ENCODE peak calls at places on chromosomes 6 and 20, in six cellular contexts. H is endodermal cell, X is uterus, E is pancreas, O is Panc1, C is kidney epithelial cell. D is an unnamed sample.

GRCh38 chr6:2111162-2111677 is 134.2 kb downstream of the GMDS start:
- DNase-seq in H (no peak), X (no peak), E (no peak), O (peak; percentile 12), C (no peak), D (no peak)

GRCh38 chr6:27237089-27237723 is 10.3 kb upstream of the PRSS16 start:
- DNase-seq in H (peak; percentile 87), X (no peak), E (no peak), O (peak; percentile 91), C (no peak), D (peak; percentile 26)

GRCh38 chr6:121794630-121795029 is 359.2 kb downstream of the GJA1 start:
- DNase-seq in H (no peak), X (no peak), E (no peak), O (peak; percentile 85), C (peak; percentile 81), D (peak; percentile 74)

GRCh38 chr20:35478804-35479472 is 23.5 kb downstream of the CEP250 start:
- DNase-seq in H (peak; percentile 85), X (no peak), E (no peak), O (no peak), C (no peak), D (no peak)

GRCh38 chr6:12174878-12175277 is 115.3 kb upstream of the EDN1 start:
- DNase-seq in H (no peak), X (no peak), E (no peak), O (no peak), C (no peak), D (no peak)

GRCh38 chr6:136566851-136567250 is 16.6 kb upstream of the MAP7 start:
- DNase-seq in H (no peak), X (no peak), E (no peak), O (no peak), C (no peak), D (no peak)

GRCh38 chr6:19327246-19327645 is 509.9 kb upstream of the ID4 start:
- DNase-seq in H (no peak), X (no peak), E (no peak), O (no peak), C (no peak), D (no peak)

GRCh38 chr6:161356167-161356844 is 82.4 kb upstream of the AGPAT4 start:
- DNase-seq in H (no peak), X (no peak), E (no peak), O (no peak), C (no peak), D (no peak)

GRCh38 chr6:57267586-57268293 is 45.6 kb upstream of the RAB23 start:
- DNase-seq in H (peak; percentile 74), X (no peak), E (no peak), O (peak; percentile 67), C (peak; percentile 91), D (peak; percentile 99)

GRCh38 chr6:97305676-97306075 is 22.7 kb upstream of the MMS22L start:
- DNase-seq in H (no peak), X (no peak), E (no peak), O (no peak), C (no peak), D (no peak)

GRCh38 chr6:113120214-113120576 is 737.0 kb upstream of the MARCKS start:
- DNase-seq in H (no peak), X (no peak), E (no peak), O (no peak), C (peak; percentile 83), D (peak; percentile 88)

GRCh38 chr20:22407237-22408193 is 176.9 kb downstream of the FOXA2 start:
- DNase-seq in H (no peak), X (no peak), E (no peak), O (no peak), C (no peak), D (no peak)

GRCh38 chr6:134774244-134774643 is 175.7 kb downstream of the ALDH8A1 start:
- DNase-seq in H (no peak), X (no peak), E (no peak), O (no peak), C (peak; percentile 25), D (peak; percentile 62)

GRCh38 chr6:11043552-11043960 is 549 bp downstream of the ELOVL2 start:
- DNase-seq in H (peak; percentile 71), X (no peak), E (peak; percentile 62), O (no peak), C (no peak), D (no peak)

GRCh38 chr6:30626484-30627366 is at the start of gene ATAT1:
- DNase-seq in H (peak; percentile 95), X (peak; percentile 89), E (peak; percentile 88), O (no peak), C (no peak), D (no peak)

GRCh38 chr6:62150048-62150663 is 135.9 kb downstream of the KHDRBS2 start:
- DNase-seq in H (peak; percentile 60), X (no peak), E (no peak), O (peak; percentile 28), C (peak; percentile 12), D (no peak)

GRCh38 chr6:122184260-122184934 is 215.1 kb upstream of the HSF2 start:
- DNase-seq in H (no peak), X (no peak), E (no peak), O (no peak), C (no peak), D (no peak)

GRCh38 chr6:127737009-127737486 is 160.1 kb downstream of the C6orf58 start:
- DNase-seq in H (no peak), X (no peak), E (no peak), O (peak; percentile 47), C (peak; percentile 25), D (peak; percentile 24)

GRCh38 chr6:166627039-166627874 is at the start of gene RPS6KA2:
- DNase-seq in H (peak; percentile 100), X (peak; percentile 100), E (peak; percentile 99), O (peak; percentile 92), C (peak; percentile 93), D (peak; percentile 96)

GRCh38 chr6:7254980-7255825 is 57.8 kb downstream of the SSR1 start:
- DNase-seq in H (no peak), X (no peak), E (no peak), O (no peak), C (no peak), D (no peak)

GRCh38 chr6:3438190-3439167 is 18.4 kb downstream of the SLC22A23 start:
- DNase-seq in H (peak; percentile 59), X (no peak), E (no peak), O (no peak), C (peak; percentile 50), D (peak; percentile 79)

GRCh38 chr6:53918854-53919253 is 124.0 kb downstream of the LRRC1 start:
- DNase-seq in H (no peak), X (no peak), E (no peak), O (no peak), C (no peak), D (no peak)

GRCh38 chr20:41249781-41250281 is 67.7 kb downstream of the ZHX3 start:
- DNase-seq in H (peak; percentile 88), X (peak; percentile 50), E (no peak), O (no peak), C (no peak), D (no peak)

GRCh38 chr6:68711386-68712000 is 76.4 kb downstream of the ADGRB3 start:
- DNase-seq in H (no peak), X (no peak), E (no peak), O (no peak), C (no peak), D (no peak)

GRCh38 chr20:44185574-44185973 is 1.4 kb downstream of the JPH2 start:
- DNase-seq in H (no peak), X (no peak), E (no peak), O (no peak), C (no peak), D (no peak)
- H3K4me3 ChIP-seq in H (no peak overlapping the region), X (peak overlapping the region; percentile 55), E (no peak overlapping the region), O (no peak overlapping the region), C (no peak overlapping the region), D (peak overlapping the region; percentile 24)

DNA sequence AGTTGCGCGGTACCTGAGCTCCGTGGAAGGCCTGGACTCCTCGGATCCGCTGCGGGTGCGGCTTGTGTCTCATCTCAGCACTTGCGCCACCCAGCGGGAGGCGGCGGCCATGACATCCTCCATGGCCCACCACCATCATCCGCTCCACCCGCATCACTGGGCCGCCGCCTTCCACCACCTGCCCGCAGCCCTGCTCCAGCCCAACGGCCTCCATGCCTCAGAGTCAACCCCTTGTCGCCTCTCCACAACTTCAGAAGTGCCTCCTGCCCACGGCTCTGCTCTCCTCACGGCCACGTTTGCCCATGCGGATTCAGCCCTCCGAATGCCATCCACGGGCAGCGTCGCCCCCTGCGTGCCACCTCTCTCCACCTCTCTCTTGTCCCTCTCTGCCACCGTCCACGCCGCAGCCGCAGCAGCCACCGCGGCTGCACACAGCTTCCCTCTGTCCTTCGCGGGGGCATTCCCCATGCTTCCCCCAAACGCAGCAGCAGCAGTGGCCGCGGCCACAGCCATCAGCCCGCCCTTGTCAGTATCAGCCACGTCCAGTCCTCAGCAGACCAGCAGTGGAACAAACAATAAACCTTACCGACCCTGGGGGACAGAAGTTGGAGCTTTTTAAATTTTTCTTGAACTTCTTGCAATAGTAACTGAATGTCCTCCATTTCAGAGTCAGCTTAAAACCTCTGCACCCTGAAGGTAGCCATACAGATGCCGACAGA is 9.9 kb downstream of the HEY2 start:
- DNase-seq in H (peak; percentile 95), X (no peak), E (no peak), O (no peak), C (no peak), D (no peak)
- TF ChIP-seq CTCF in H (peak; percentile 88), X (no peak), E (no peak), O (peak; percentile 77), C (peak; percentile 37), D (peak; percentile 14)

GRCh38 chr6:13638014-13638413 is 22.9 kb downstream of the NOL7 start:
- DNase-seq in H (no peak), X (no peak), E (no peak), O (no peak), C (no peak), D (no peak)
- H3K4me3 ChIP-seq in H (no peak overlapping the region), X (no peak overlapping the region), E (no peak overlapping the region), O (no peak overlapping the region), C (no peak overlapping the region), D (no peak overlapping the region)

DNA sequence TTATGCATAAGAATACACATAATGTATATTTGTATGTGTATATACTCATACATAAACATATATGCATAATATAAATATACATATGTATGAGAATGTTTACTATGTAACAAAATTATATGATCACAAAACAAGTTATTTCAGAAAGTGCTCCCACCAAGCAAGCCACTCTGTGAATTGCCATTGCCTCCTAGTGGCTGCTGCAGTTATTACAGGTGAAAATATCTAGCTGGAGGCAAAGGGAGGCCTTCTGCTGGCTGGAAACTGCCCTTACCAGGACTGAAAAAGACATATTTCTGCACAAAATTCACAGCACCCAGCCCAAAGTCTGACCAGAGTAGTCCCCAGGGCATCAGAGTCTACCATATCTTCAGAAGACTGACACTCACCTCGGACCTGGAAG is 14.4 kb upstream of the ADAM33 start:
- DNase-seq in H (peak; percentile 65), X (no peak), E (no peak), O (no peak), C (no peak), D (no peak)
- TF ChIP-seq CTCF in H (peak; percentile 74), X (no peak), E (no peak), O (no peak), C (peak; percentile 34), D (peak; percentile 24)

GRCh38 chr20:4720977-4721349 is 746 bp upstream of the PRND start:
- DNase-seq in H (peak; percentile 64), X (no peak), E (no peak), O (no peak), C (no peak), D (no peak)
- H3K4me3 ChIP-seq in H (no peak overlapping the region), X (no peak overlapping the region), E (no peak overlapping the region), O (no peak overlapping the region), C (no peak overlapping the region), D (no peak overlapping the region)

DNA sequence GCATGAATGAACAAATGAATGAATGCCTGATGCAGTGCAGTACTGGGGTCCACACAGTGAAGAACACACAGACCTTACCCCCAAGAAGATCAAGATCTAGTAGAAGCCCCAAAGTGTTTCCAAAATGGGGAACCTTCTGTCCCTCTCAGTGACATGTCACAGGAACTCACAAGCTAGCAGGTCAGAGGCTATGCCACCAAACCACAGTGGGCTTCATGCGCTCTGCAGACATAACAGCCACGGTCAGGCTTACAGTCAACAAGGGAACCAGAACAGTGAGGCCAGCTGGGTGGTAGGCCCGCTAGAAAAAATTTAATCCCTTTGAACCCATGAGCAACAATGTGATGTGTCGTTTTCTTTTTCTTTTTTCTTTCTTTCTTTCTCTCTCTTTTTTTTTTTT is 20.2 kb upstream of the ARFGEF2 start:
- DNase-seq in H (no peak), X (no peak), E (no peak), O (no peak), C (no peak), D (no peak)
- TF ChIP-seq CTCF in H (no peak), X (no peak), E (no peak), O (no peak), C (no peak), D (no peak)

D was measured in AG04449.